ENCODE peak calls at places on chromosomes 7 and 10, in four cellular contexts. One of them, this sample, is unnamed.

GRCh38 chr7:139708541-139708940 is 69.3 kb downstream of the HIPK2 start:
- DNase-seq in AG10803: no peak
- DNase-seq in adrenal gland: no peak
- DNase-seq in OCI-LY7: peak
- DNase-seq in this sample: no peak

GRCh38 chr7:47244692-47245091 is 337.2 kb downstream of the TNS3 start:
- DNase-seq in AG10803: no peak
- DNase-seq in adrenal gland: no peak
- DNase-seq in OCI-LY7: no peak
- DNase-seq in this sample: no peak

GRCh38 chr7:158366346-158366745 is 221.3 kb downstream of the PTPRN2 start:
- DNase-seq in AG10803: no peak
- DNase-seq in adrenal gland: no peak
- DNase-seq in OCI-LY7: no peak
- DNase-seq in this sample: no peak

GRCh38 chr10:57351076-57351475 is 916.6 kb downstream of the IPMK start:
- DNase-seq in AG10803: no peak
- DNase-seq in adrenal gland: no peak
- DNase-seq in OCI-LY7: no peak
- DNase-seq in this sample: no peak

GRCh38 chr7:51569581-51569980 is 253.0 kb upstream of the COBL start:
- DNase-seq in AG10803: no peak
- DNase-seq in adrenal gland: no peak
- DNase-seq in OCI-LY7: no peak
- DNase-seq in this sample: no peak

GRCh38 chr10:34721201-34721840 is 93.8 kb downstream of the PARD3 start:
- DNase-seq in AG10803: peak
- DNase-seq in adrenal gland: no peak
- DNase-seq in OCI-LY7: no peak
- DNase-seq in this sample: peak

GRCh38 chr7:66736892-66737291 is 3.6 kb upstream of the RABGEF1 start:
- DNase-seq in AG10803: no peak
- DNase-seq in adrenal gland: no peak
- DNase-seq in OCI-LY7: no peak
- DNase-seq in this sample: no peak

GRCh38 chr10:58157076-58157766 is 110.5 kb downstream of the IPMK start:
- DNase-seq in AG10803: peak
- DNase-seq in adrenal gland: no peak
- DNase-seq in OCI-LY7: no peak
- DNase-seq in this sample: peak

GRCh38 chr7:49137978-49138377 is 213.6 kb downstream of the CDC14C start:
- DNase-seq in AG10803: no peak
- DNase-seq in adrenal gland: no peak
- DNase-seq in OCI-LY7: no peak
- DNase-seq in this sample: no peak

GRCh38 chr7:232571-233455 is 40.4 kb downstream of the FAM20C start:
- DNase-seq in AG10803: peak
- DNase-seq in adrenal gland: peak
- DNase-seq in OCI-LY7: no peak
- DNase-seq in this sample: peak

GRCh38 chr10:70461397-70462348 is 16.9 kb upstream of the PALD1 start:
- DNase-seq in AG10803: peak
- DNase-seq in adrenal gland: peak
- DNase-seq in OCI-LY7: peak
- DNase-seq in this sample: peak

GRCh38 chr10:28054211-28054888 is 55.5 kb upstream of the ODAD2 start:
- DNase-seq in AG10803: peak
- DNase-seq in adrenal gland: no peak
- DNase-seq in OCI-LY7: no peak
- DNase-seq in this sample: peak

DNA sequence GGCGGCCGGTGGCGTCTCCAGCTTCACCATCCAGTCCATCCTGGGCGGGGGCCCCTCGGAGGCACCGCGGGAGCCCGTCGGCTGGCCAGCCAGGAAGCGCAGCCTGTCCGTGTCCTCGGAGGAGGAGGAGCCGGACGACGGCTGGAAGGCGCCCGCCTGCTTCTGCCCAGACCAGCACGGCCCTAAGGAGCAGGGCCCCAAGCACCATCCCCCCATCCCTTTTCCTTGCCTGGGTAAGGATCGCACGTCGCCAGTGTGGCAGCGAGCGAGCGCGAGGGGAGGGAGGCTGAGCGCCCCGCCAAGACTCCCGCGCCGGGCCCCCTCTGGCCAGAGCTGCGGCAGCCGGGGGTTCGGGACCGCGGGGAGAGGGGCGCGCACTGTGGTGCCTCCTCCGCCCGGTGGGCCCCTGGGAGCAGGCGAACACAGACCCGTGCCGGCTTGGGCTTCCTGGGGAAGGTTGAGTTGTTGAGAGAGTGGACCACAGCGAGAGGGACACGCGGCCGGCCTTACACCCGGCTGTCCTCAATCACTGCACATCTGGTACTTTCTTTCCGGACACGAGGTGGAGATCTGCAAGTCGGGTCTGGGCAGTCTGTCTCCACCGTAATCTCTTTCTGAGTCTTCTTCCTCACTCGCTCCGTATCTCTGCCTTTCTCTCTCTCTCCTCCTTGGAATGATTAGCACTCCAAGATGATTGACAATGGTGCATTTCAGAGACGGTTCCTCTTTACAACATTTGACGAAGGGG is 652 bp downstream of the HMX2 start:
- DNase-seq in AG10803: no peak
- DNase-seq in adrenal gland: no peak
- DNase-seq in OCI-LY7: no peak
- DNase-seq in this sample: no peak
- H3K4me3 ChIP-seq in AG10803: no peak
- H3K4me3 ChIP-seq in adrenal gland: peak
- H3K4me3 ChIP-seq in OCI-LY7: peak
- H3K4me3 ChIP-seq in this sample: no peak

GRCh38 chr7:150958071-150958552 is 20.0 kb downstream of the KCNH2 start:
- DNase-seq in AG10803: no peak
- DNase-seq in adrenal gland: no peak
- DNase-seq in OCI-LY7: no peak
- DNase-seq in this sample: no peak

GRCh38 chr7:150957119-150958020 is 20.8 kb downstream of the KCNH2 start:
- DNase-seq in AG10803: no peak
- DNase-seq in adrenal gland: no peak
- DNase-seq in OCI-LY7: no peak
- DNase-seq in this sample: no peak

GRCh38 chr7:150954986-150955518 is 23.1 kb downstream of the KCNH2 start:
- DNase-seq in AG10803: no peak
- DNase-seq in adrenal gland: no peak
- DNase-seq in OCI-LY7: no peak
- DNase-seq in this sample: no peak

GRCh38 chr7:150955519-150956394 is 22.4 kb downstream of the KCNH2 start:
- DNase-seq in AG10803: no peak
- DNase-seq in adrenal gland: peak
- DNase-seq in OCI-LY7: no peak
- DNase-seq in this sample: peak

GRCh38 chr7:150956395-150957118 is 21.6 kb downstream of the KCNH2 start:
- DNase-seq in AG10803: no peak
- DNase-seq in adrenal gland: no peak
- DNase-seq in OCI-LY7: no peak
- DNase-seq in this sample: no peak
- TF ChIP-seq CTCF in AG10803: no peak
- TF ChIP-seq CTCF in adrenal gland: no peak
- TF ChIP-seq CTCF in OCI-LY7: no peak
- TF ChIP-seq CTCF in this sample: no peak

GRCh38 chr10:42753126-42753506 is 29.5 kb upstream of the BMS1 start:
- DNase-seq in AG10803: peak
- DNase-seq in adrenal gland: peak
- DNase-seq in OCI-LY7: no peak
- DNase-seq in this sample: peak
- H3K4me3 ChIP-seq in AG10803: peak
- H3K4me3 ChIP-seq in adrenal gland: peak
- H3K4me3 ChIP-seq in OCI-LY7: no peak
- H3K4me3 ChIP-seq in this sample: peak

GRCh38 chr7:105596866-105597265 is 15.6 kb upstream of the EFCAB10 start:
- DNase-seq in AG10803: no peak
- DNase-seq in adrenal gland: no peak
- DNase-seq in OCI-LY7: no peak
- DNase-seq in this sample: no peak

GRCh38 chr7:105590793-105591192 is 9.5 kb upstream of the EFCAB10 start:
- DNase-seq in AG10803: no peak
- DNase-seq in adrenal gland: no peak
- DNase-seq in OCI-LY7: no peak
- DNase-seq in this sample: no peak

GRCh38 chr7:105589221-105590077 is 8.2 kb upstream of the EFCAB10 start:
- DNase-seq in AG10803: peak
- DNase-seq in adrenal gland: peak
- DNase-seq in OCI-LY7: peak
- DNase-seq in this sample: peak

GRCh38 chr7:105591522-105591921 is 10.2 kb upstream of the EFCAB10 start:
- DNase-seq in AG10803: no peak
- DNase-seq in adrenal gland: no peak
- DNase-seq in OCI-LY7: no peak
- DNase-seq in this sample: no peak

GRCh38 chr7:105594034-105594433 is 12.7 kb upstream of the EFCAB10 start:
- DNase-seq in AG10803: no peak
- DNase-seq in adrenal gland: no peak
- DNase-seq in OCI-LY7: no peak
- DNase-seq in this sample: no peak
- TF ChIP-seq CTCF in AG10803: no peak
- TF ChIP-seq CTCF in adrenal gland: no peak
- TF ChIP-seq CTCF in OCI-LY7: no peak
- TF ChIP-seq CTCF in this sample: no peak

GRCh38 chr10:105509551-105509950 is 868.5 kb downstream of the SORCS3 start:
- DNase-seq in AG10803: no peak
- DNase-seq in adrenal gland: no peak
- DNase-seq in OCI-LY7: no peak
- DNase-seq in this sample: no peak
- H3K4me3 ChIP-seq in AG10803: no peak
- H3K4me3 ChIP-seq in adrenal gland: no peak
- H3K4me3 ChIP-seq in OCI-LY7: no peak
- H3K4me3 ChIP-seq in this sample: no peak

DNA sequence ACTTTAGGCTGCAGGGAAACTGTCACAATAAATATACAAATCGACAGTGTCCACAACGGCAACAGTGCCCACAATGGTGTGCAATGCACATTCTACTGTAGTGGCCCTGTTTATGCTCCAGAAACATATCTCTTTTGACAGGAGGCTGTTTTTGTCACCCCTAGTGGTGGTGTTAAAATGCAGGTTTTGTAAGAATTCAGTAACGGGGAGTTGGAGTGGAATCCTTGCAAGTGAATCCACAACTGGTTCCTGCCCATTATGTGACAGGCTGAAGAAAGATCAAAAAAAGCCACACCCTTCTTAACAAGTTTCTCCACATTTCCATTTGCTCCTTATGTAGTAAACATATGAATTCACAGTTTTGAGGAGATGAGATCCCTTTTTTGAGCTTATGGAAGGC is 58.5 kb downstream of the BEND7 start:
- DNase-seq in AG10803: no peak
- DNase-seq in adrenal gland: no peak
- DNase-seq in OCI-LY7: no peak
- DNase-seq in this sample: peak
- TF ChIP-seq CTCF in AG10803: no peak
- TF ChIP-seq CTCF in adrenal gland: no peak
- TF ChIP-seq CTCF in OCI-LY7: peak
- TF ChIP-seq CTCF in this sample: peak

DNA sequence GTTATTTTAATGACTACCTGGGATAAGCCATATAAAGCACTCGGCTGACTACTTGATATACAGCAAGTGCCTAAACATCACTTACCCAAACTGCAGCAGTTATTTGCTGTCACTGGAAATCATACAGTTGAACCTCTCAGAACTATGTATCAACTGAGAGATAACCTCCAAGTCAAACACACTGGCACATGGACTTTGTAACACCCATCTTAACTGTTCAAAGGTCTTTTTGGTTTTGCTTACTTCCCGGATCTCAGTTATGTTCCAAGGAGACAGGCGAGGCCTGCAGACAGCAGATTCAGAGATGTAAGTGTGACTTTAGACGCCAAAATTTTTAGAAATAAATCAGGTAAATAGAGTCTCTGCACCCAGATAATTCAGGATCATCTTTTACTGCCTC is 34.6 kb upstream of the DAGLB start:
- DNase-seq in AG10803: no peak
- DNase-seq in adrenal gland: no peak
- DNase-seq in OCI-LY7: no peak
- DNase-seq in this sample: no peak
- H3K4me3 ChIP-seq in AG10803: peak
- H3K4me3 ChIP-seq in adrenal gland: peak
- H3K4me3 ChIP-seq in OCI-LY7: peak
- H3K4me3 ChIP-seq in this sample: peak

DNA sequence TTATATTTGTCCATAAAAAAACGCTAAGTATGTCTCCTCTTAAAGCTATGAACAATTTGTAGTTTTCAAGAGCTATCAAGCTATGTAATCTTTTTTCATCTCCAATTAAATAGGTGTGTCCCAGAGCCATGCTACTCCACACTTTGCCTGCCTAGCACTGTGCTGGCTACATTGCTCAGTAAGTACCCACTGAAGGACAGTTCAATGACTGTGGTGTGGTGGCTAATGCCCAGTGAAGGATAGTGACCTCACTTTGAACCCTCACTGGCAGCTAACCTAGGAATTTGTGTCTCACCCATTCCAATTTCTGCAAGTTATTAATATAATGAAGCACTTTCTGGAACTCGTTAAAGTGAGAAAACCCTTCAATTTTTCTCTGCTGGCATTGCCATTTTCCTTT is 14.4 kb upstream of the TRUB1 start:
- DNase-seq in AG10803: no peak
- DNase-seq in adrenal gland: peak
- DNase-seq in OCI-LY7: no peak
- DNase-seq in this sample: no peak
- TF ChIP-seq CTCF in AG10803: no peak
- TF ChIP-seq CTCF in adrenal gland: no peak
- TF ChIP-seq CTCF in OCI-LY7: no peak
- TF ChIP-seq CTCF in this sample: no peak

GRCh38 chr10:22252801-22253577 is 35.2 kb upstream of the EBLN1 start:
- DNase-seq in AG10803: peak
- DNase-seq in adrenal gland: peak
- DNase-seq in OCI-LY7: no peak
- DNase-seq in this sample: peak
- H3K4me3 ChIP-seq in AG10803: peak
- H3K4me3 ChIP-seq in adrenal gland: peak
- H3K4me3 ChIP-seq in OCI-LY7: peak
- H3K4me3 ChIP-seq in this sample: peak

This sample was measured in fibroblast of villous mesenchyme.